ENCODE peak calls at places on chromosome 13, in four cellular contexts. N, O, K and P are unnamed samples.

GRCh38 chr13:91351980-91352379 is 4.5 kb downstream of the MIR17HG start:
- DNase-seq in K (no peak), N (no peak), O (no peak), P (peak; percentile 45)

GRCh38 chr13:75073791-75074190 is 408.2 kb downstream of the TBC1D4 start:
- DNase-seq in K (no peak), O (no peak), N (no peak), P (no peak)

GRCh38 chr13:64234255-64234654 is 2818.6 kb upstream of the PCDH20 start:
- DNase-seq in N (no peak), O (no peak), K (no peak), P (no peak)

GRCh38 chr13:41505209-41505835 is 48.0 kb downstream of the RGCC start:
- DNase-seq in O (peak; percentile 94), K (no peak), N (no peak), P (no peak)

GRCh38 chr13:44904982-44905381 is 84.3 kb downstream of the NUFIP1 start:
- DNase-seq in K (no peak), N (peak; percentile 79), O (peak; percentile 98), P (no peak)

GRCh38 chr13:87274209-87274819 is 396.9 kb upstream of the SLITRK5 start:
- DNase-seq in N (peak; percentile 79), O (peak; percentile 69), K (peak; percentile 39), P (peak; percentile 76)

GRCh38 chr13:46359731-46360130 is 27.3 kb downstream of the RUBCNL start:
- DNase-seq in K (no peak), N (no peak), O (peak; percentile 86), P (no peak)

GRCh38 chr13:25973085-25973484 is 78.7 kb downstream of the SHISA2 start:
- DNase-seq in O (no peak), N (no peak), K (no peak), P (no peak)

GRCh38 chr13:80040977-80041310 is 300.0 kb downstream of the SPRY2 start:
- DNase-seq in O (no peak), K (no peak), N (no peak), P (no peak)

GRCh38 chr13:47004552-47004951 is 107.7 kb upstream of the HTR2A start:
- DNase-seq in O (no peak), K (no peak), N (no peak), P (no peak)

GRCh38 chr13:45519473-45519872 is 54.7 kb downstream of the COG3 start:
- DNase-seq in K (no peak), N (no peak), O (no peak), P (no peak)

GRCh38 chr13:79398169-79398568 is 7.9 kb downstream of the RBM26 start:
- DNase-seq in K (no peak), N (no peak), O (no peak), P (no peak)

GRCh38 chr13:39451860-39452301 is 151.1 kb downstream of the LHFPL6 start:
- DNase-seq in K (no peak), N (no peak), O (no peak), P (peak; percentile 91)

GRCh38 chr13:47226516-47226915 is 329.7 kb upstream of the HTR2A start:
- DNase-seq in O (peak; percentile 20), N (no peak), K (no peak), P (no peak)

GRCh38 chr13:30829145-30829544 is 76.9 kb upstream of the MEDAG start:
- DNase-seq in K (peak; percentile 94), O (peak; percentile 83), N (peak; percentile 34), P (no peak)

GRCh38 chr13:41058229-41059070 is 2.9 kb upstream of the WBP4 start:
- DNase-seq in N (no peak), O (no peak), K (no peak), P (no peak)

GRCh38 chr13:76516013-76516412 is 370.2 kb downstream of the KCTD12 start:
- DNase-seq in O (peak; percentile 70), N (no peak), K (no peak), P (no peak)

GRCh38 chr13:113533441-113533840 is 42.9 kb upstream of the DCUN1D2 start:
- DNase-seq in O (no peak), N (peak; percentile 54), K (no peak), P (no peak)

GRCh38 chr13:113534236-113534860 is 43.8 kb upstream of the DCUN1D2 start:
- DNase-seq in N (no peak), K (no peak), O (no peak), P (no peak)

GRCh38 chr13:113535381-113535781 is 44.9 kb upstream of the DCUN1D2 start:
- DNase-seq in N (no peak), O (no peak), K (no peak), P (no peak)

GRCh38 chr13:113531041-113531873 is 40.7 kb upstream of the DCUN1D2 start:
- DNase-seq in K (no peak), O (no peak), N (no peak), P (no peak)

DNA sequence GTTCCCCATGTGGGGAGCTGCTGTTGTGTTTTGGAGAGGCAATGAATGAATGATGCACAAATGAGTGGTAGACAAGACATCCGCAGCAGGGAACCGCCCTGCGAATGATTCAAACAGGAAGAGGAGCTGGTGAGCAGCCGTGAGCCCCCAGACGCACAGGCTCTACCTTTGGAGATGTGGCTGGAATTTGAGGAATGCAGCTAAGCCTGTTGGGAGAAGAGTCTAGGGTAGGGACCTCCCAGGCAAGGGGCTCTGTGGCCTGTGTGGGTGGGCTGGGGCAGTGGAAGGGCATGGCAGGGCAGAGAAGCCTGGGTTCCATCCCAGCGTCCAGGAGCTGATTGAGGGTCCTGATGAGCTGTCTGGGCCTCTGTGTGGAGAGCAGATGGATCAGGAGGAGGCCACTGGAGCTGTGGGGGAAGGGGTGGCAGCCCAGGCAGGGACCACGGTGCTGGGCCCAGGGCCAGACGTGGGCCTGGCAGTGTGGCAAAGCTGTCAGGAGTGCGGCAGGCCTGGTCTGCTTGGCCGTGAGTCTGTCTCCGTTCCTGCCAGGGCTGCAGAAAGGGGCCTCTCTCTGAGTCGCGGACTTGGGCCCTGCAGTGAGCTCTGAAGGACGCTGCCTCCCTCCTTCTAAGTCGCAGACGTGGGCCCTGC is 41.8 kb upstream of the DCUN1D2 start:
- DNase-seq in O (no peak), N (no peak), K (no peak), P (no peak)
- TF ChIP-seq EZH2phosphoT487 in O (no peak), N (no peak), K (no peak), P (no peak)

GRCh38 chr13:106941779-106942178 is 373.8 kb upstream of the ARGLU1 start:
- DNase-seq in O (no peak), N (no peak), K (no peak), P (no peak)

GRCh38 chr13:106942558-106942957 is 374.6 kb upstream of the ARGLU1 start:
- DNase-seq in O (no peak), K (no peak), N (no peak), P (no peak)
- H3K4me1 ChIP-seq in O (no peaks in the 10 kb centered on the region), K (no peaks in the 10 kb centered on the region), N (no peaks in the 10 kb centered on the region), P (no peaks in the 10 kb centered on the region)

GRCh38 chr13:51870616-51871015 is 8.8 kb downstream of the CCDC70 start:
- DNase-seq in N (no peak), O (no peak), K (no peak), P (no peak)

GRCh38 chr13:51869921-51870320 is 8.2 kb downstream of the CCDC70 start:
- DNase-seq in K (no peak), N (no peak), O (no peak), P (no peak)

GRCh38 chr13:51862965-51863364 is 1.2 kb downstream of the CCDC70 start:
- DNase-seq in N (no peak), K (no peak), O (no peak), P (no peak)

GRCh38 chr13:51865838-51866237 is 4.1 kb downstream of the CCDC70 start:
- DNase-seq in O (no peak), N (no peak), K (no peak), P (no peak)

DNA sequence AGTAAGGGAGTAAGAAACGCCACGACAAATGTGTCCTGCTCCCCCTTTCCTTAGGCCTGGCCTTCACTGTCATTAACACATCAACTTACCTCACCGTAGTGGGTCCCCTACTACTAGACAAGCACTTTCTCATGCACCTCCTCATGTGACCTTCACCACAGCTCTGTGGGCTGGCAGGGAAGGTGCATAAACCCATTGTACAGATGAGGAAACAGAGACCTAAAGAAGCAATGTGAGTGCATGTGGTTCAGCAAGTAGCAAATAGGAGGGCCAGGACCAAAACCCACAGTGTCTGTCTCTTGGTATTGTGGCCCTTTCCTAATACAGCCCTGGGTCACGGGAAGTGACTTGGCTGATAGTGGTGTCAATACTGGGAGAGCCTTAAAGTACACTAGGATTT is 5.3 kb downstream of the CCDC70 start:
- DNase-seq in N (no peak), K (no peak), O (no peak), P (no peak)
- H3K4me2 ChIP-seq in N (no peak overlapping the region), K (no peak overlapping the region), O (no peak overlapping the region), P (no peak overlapping the region)

GRCh38 chr13:109271991-109272454 is 514.4 kb downstream of the IRS2 start:
- DNase-seq in O (peak; percentile 78), K (peak; percentile 65), N (no peak), P (peak; percentile 0)
- TF ChIP-seq EZH2phosphoT487 in O (no peak), K (no peak), N (no peak), P (no peak)

DNA sequence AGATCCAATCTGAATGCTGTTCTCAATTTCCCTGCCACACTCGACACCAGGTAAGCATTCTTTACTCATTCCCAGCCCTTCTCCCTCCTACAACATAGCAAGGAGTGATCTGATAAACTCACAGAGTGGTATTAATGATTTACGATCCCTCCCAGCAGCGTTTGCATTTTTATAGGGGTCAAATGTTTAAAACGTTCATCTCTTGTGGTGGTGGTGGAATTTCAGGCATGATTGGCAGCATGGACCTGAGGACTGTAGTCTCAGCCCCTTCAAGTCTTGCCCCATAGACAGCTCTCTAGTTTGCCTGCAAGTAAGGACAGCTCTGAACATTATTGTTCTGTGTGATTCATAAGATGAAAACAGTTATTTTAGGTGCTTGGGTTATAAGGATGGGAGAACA is 565.7 kb downstream of the EFNB2 start:
- DNase-seq in O (no peak), K (peak; percentile 38), N (peak; percentile 57), P (no peak)
- H3K4me1 ChIP-seq in O (no peaks in the 10 kb centered on the region), K (peaks cover 27% of the 10 kb centered on the region), N (peaks cover 32% of the 10 kb centered on the region), P (no peaks in the 10 kb centered on the region)

GRCh38 chr13:50400930-50401553 is 385.8 kb downstream of the KCNRG start:
- DNase-seq in O (peak; percentile 90), N (no peak), K (no peak), P (no peak)
- H3K4me2 ChIP-seq in O (peak overlapping the region; percentile 48), N (no peak overlapping the region), K (no peak overlapping the region), P (peak overlapping the region; percentile 5)